ENCODE peak calls at places on chromosomes 3 and 15, in ten cellular contexts. Y, X, P, T, R, V, Q, S, M and I are unnamed samples.
A peak's percentile ranks its signal among the peaks of the same experiment; 100 is the strongest.

GRCh38 chr3:52721742-52722033 is 15.8 kb downstream of the SPCS1 start:
- DNase-seq in M (no peak), V (no peak), R (no peak), X (no peak), P (no peak), S (no peak), Q (no peak), Y (no peak), T (peak; percentile 56), I (no peak)

GRCh38 chr15:89349212-89349558 is 14.6 kb upstream of the POLG start:
- DNase-seq in R (no peak), M (no peak), X (no peak), P (no peak), Q (no peak), V (no peak), T (no peak), S (no peak), Y (no peak), I (no peak)

GRCh38 chr3:40166997-40167396 is 142.5 kb upstream of the EIF1B start:
- DNase-seq in R (no peak), X (no peak), V (no peak), Y (no peak), Q (peak; percentile 86), M (no peak), S (no peak), P (no peak), T (no peak), I (no peak)

GRCh38 chr15:70806992-70807712 is 43.8 kb upstream of the UACA start:
- DNase-seq in V (no peak), M (no peak), Y (no peak), S (peak; percentile 72), R (no peak), T (no peak), X (no peak), Q (peak; percentile 13), P (no peak), I (no peak)

GRCh38 chr15:72599855-72600464 is 54.5 kb upstream of the GOLGA6B start:
- DNase-seq in V (peak; percentile 64), X (peak; percentile 62), S (no peak), M (no peak), R (no peak), P (peak; percentile 47), T (peak; percentile 53), Y (no peak), Q (peak; percentile 60), I (peak; percentile 43)

GRCh38 chr15:29968099-29968892 is 114.5 kb upstream of the GOLGA8J start:
- DNase-seq in S (no peak), V (peak; percentile 14), Y (peak; percentile 27), M (no peak), Q (peak; percentile 82), P (no peak), X (peak; percentile 37), T (no peak), R (peak; percentile 58), I (peak; percentile 66)

GRCh38 chr3:71112576-71112975 is 471.0 kb downstream of the FOXP1 start:
- DNase-seq in Y (no peak), S (no peak), P (no peak), Q (no peak), V (no peak), T (no peak), M (no peak), X (no peak), R (no peak), I (no peak)

GRCh38 chr3:166425900-166426611 is 588.8 kb upstream of the BCHE start:
- DNase-seq in M (no peak), Y (no peak), T (no peak), X (peak; percentile 39), R (no peak), Q (peak; percentile 77), V (no peak), S (no peak), P (no peak), I (no peak)

GRCh38 chr3:182644800-182645433 is 148.4 kb upstream of the ATP11B start:
- DNase-seq in T (peak; percentile 94), V (no peak), P (no peak), S (no peak), R (no peak), M (no peak), Q (no peak), Y (no peak), X (no peak), I (no peak)

GRCh38 chr15:31366169-31366734 is 39.6 kb downstream of the KLF13 start:
- DNase-seq in P (no peak), Y (no peak), V (no peak), T (no peak), Q (peak; percentile 71), X (no peak), R (no peak), S (peak; percentile 81), M (no peak), I (no peak)
- TF ChIP-seq CTCF in P (no peak), Y (no peak), V (no peak), T (no peak), Q (no peak), X (no peak), R (no peak), S (peak; percentile 4), M (peak; percentile 7), I (no peak)

GRCh38 chr3:55720614-55721013 is 233.5 kb upstream of the WNT5A start:
- DNase-seq in V (no peak), P (peak; percentile 42), Q (no peak), X (no peak), R (no peak), Y (no peak), T (peak; percentile 11), M (no peak), S (no peak), I (no peak)
- TF ChIP-seq CTCF in V (no peak), P (peak; percentile 7), Q (peak; percentile 52), X (no peak), R (no peak), Y (no peak), T (no peak), M (no peak), S (peak; percentile 5), I (peak; percentile 15)

DNA sequence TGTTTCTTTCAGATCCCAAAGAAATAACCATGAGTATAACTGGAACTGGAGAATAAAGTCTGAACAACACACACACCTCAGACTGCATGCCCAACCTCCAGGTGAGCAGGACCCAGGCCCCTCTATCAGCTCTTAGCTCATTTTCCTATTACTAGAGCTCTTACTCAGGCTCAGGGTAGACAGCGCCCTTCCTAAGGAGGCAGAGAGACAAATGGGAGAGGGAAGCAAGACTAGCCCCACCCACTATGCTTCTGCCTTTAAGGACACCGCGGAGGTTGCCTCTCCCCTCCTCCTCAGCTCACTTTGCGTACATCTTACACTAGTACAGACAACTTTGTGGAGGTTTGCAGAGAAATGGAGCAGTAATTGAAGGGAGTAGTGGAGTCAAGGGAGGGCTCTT is 44.0 kb upstream of the GLCE start:
- DNase-seq in Y (no peak), R (no peak), S (no peak), M (no peak), Q (peak; percentile 65), T (no peak), V (no peak), X (no peak), P (no peak), I (no peak)
- TF ChIP-seq CTCF in Y (no peak), R (no peak), S (no peak), M (no peak), Q (no peak), T (no peak), V (no peak), X (no peak), P (no peak), I (no peak)

GRCh38 chr3:132055872-132056271 is 21.1 kb upstream of the CPNE4 start:
- DNase-seq in Q (no peak), T (no peak), V (no peak), S (no peak), Y (no peak), X (no peak), M (no peak), R (no peak), P (no peak), I (no peak)
- TF ChIP-seq CTCF in Q (no peak), T (no peak), V (no peak), S (no peak), Y (no peak), X (no peak), M (no peak), R (no peak), P (no peak), I (no peak)

DNA sequence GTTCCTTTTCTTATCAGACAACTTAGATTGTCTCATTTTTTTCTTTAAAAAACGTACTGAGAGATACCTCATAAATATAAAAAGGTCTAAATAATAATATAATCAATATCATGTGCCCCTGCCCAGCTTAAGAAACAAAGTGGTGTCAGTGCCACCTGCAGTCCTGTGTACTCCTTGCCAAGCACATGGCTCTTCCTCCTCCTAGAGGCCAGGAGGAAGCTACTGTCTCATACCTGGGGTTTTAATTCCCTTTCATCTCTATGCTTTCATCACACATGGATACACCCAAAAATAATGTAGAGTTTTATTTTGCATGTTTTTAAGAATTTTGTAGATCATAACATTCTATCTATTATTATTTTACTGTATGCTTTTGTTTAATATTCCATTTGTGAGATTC is 98.6 kb upstream of the C15orf61 start:
- DNase-seq in X (no peak), R (no peak), T (no peak), Y (no peak), Q (no peak), S (no peak), M (no peak), V (no peak), P (no peak), I (no peak)
- TF ChIP-seq CTCF in X (no peak), R (no peak), T (no peak), Y (no peak), Q (peak; percentile 56), S (no peak), M (no peak), V (no peak), P (no peak), I (no peak)

DNA sequence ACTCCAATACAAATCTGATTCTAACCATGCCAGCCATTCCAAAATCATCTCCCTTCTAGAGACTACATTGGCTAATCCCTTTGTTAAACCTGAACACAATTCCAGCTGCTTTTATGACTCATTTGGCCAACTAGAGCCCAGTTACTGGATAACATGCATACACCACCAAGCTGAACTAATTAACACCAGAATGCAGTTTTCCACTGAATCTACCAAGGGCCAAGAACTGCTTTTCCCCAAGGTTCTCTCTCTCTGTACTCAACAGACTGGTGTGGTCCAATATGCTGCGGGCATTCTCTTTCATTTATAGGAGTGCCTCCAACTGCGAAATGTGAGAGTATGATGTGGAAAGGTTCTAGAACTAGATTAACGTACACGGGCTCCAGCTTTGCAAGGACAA is 1.5 kb downstream of the CHSY1 start:
- DNase-seq in T (peak; percentile 79), M (no peak), X (no peak), Y (no peak), Q (no peak), S (no peak), R (no peak), V (no peak), P (no peak), I (no peak)
- TF ChIP-seq CTCF in T (no peak), M (no peak), X (no peak), Y (no peak), Q (no peak), S (no peak), R (no peak), V (no peak), P (no peak), I (no peak)